ENCODE peak calls at places on chromosomes 6 and 20, in five cellular contexts. E is H1, G is heart left ventricle, D is tibial nerve, X is stomach. M is an unnamed sample. For H3K4me1, the result is how much of the 10 kb centered on the place peaks cover.

GRCh38 chr6:10585232-10585887 is 64.2 kb downstream of the GCNT2 start:
- DNase-seq in E (no peak), G (no peak), D (no peak), X (peak), M (no peak)

GRCh38 chr6:32941412-32941784 is 570 bp upstream of the HLA-DMB start:
- DNase-seq in E (no peak), G (no peak), D (no peak), X (no peak), M (no peak)

GRCh38 chr6:39056681-39057080 is 8.1 kb downstream of the GLP1R start:
- DNase-seq in E (no peak), G (no peak), D (no peak), X (no peak), M (no peak)

GRCh38 chr6:1228754-1229191 is 83.1 kb upstream of the FOXQ1 start:
- DNase-seq in E (no peak), G (no peak), D (no peak), X (no peak), M (no peak)

GRCh38 chr6:31831350-31832215 is 4.0 kb downstream of the HSPA1B start:
- DNase-seq in E (no peak), G (no peak), D (no peak), X (no peak), M (no peak)

GRCh38 chr6:99345164-99345563 is 4.3 kb downstream of the FAXC start:
- DNase-seq in E (no peak), G (no peak), D (no peak), X (no peak), M (no peak)

GRCh38 chr20:33148040-33148439 is 19.9 kb upstream of the BPIFA2 start:
- DNase-seq in E (no peak), G (no peak), D (no peak), X (peak), M (no peak)

GRCh38 chr20:50409495-50409894 is 100.7 kb upstream of the PTPN1 start:
- DNase-seq in E (no peak), G (no peak), D (peak), X (no peak), M (no peak)

GRCh38 chr20:35942243-35942642 is 12.1 kb downstream of the SCAND1 start:
- DNase-seq in E (no peak), G (no peak), D (no peak), X (no peak), M (no peak)

GRCh38 chr20:18101125-18101820 is 36.4 kb upstream of the KAT14 start:
- DNase-seq in E (peak), G (no peak), D (no peak), X (no peak), M (no peak)

GRCh38 chr6:139540276-139540675 is 165.8 kb upstream of the CITED2 start:
- DNase-seq in E (no peak), G (no peak), D (no peak), X (peak), M (no peak)

GRCh38 chr6:37696841-37697735 is 595 bp downstream of the MDGA1 start:
- DNase-seq in E (peak), G (no peak), D (no peak), X (peak), M (no peak)

GRCh38 chr6:149888659-149889058 is 9.3 kb downstream of the RAET1E start:
- DNase-seq in E (no peak), G (no peak), D (no peak), X (no peak), M (no peak)

GRCh38 chr6:170512249-170512648 is 40.9 kb downstream of the PSMB1 start:
- DNase-seq in E (no peak), G (no peak), D (no peak), X (no peak), M (no peak)

GRCh38 chr6:166656269-166657206 is 29.5 kb upstream of the RPS6KA2 start:
- DNase-seq in E (peak), G (no peak), D (no peak), X (no peak), M (no peak)

GRCh38 chr20:53676987-53677386 is 83.3 kb upstream of the ZNF217 start:
- DNase-seq in E (no peak), G (no peak), D (no peak), X (no peak), M (no peak)

GRCh38 chr20:36544134-36545018 is 3.1 kb downstream of the MYL9 start:
- DNase-seq in E (no peak), G (peak), D (no peak), X (no peak), M (no peak)

GRCh38 chr6:139713911-139714527 is 339.6 kb upstream of the CITED2 start:
- DNase-seq in E (no peak), G (no peak), D (no peak), X (no peak), M (no peak)

GRCh38 chr20:3349786-3350185 is 57.7 kb downstream of the DNAAF9 start:
- DNase-seq in E (no peak), G (no peak), D (no peak), X (no peak), M (no peak)

GRCh38 chr20:3354247-3354646 is 53.2 kb downstream of the DNAAF9 start:
- DNase-seq in E (no peak), G (no peak), D (no peak), X (no peak), M (peak)

GRCh38 chr20:3353646-3354045 is 53.8 kb downstream of the DNAAF9 start:
- DNase-seq in E (no peak), G (no peak), D (no peak), X (no peak), M (no peak)

GRCh38 chr20:3350412-3350811 is 57.1 kb downstream of the DNAAF9 start:
- DNase-seq in E (no peak), G (no peak), D (no peak), X (no peak), M (no peak)

DNA sequence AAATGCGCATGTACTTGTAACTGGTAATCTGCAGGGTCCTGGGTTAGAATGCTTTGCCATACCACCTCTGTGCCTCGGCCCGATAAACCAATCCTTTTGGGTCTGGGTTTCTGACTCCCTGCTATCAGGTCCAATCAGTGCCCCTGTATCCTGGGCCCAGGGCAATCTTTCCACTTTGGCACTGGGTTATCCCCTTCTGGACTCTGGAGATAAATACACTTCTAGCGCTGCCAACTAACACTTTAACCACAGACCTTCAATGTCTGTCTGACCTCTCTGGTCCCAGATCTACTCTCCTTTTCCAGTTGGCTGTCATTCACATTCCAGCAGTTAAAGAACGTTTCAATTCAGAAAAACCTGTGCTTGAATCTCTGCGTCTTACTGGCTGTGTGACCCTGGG is 55.3 kb downstream of the DNAAF9 start:
- DNase-seq in E (no peak), G (no peak), D (no peak), X (no peak), M (no peak)
- H3K4me1 ChIP-seq in E (under half), G (under half), D (under half), X (under half), M (under half)

GRCh38 chr6:155246825-155247224 is 17.0 kb upstream of the CLDN20 start:
- DNase-seq in E (no peak), G (no peak), D (no peak), X (no peak), M (no peak)
- H3K27ac ChIP-seq in E (no peak), G (no peak), D (no peak), X (no peak), M (no peak)

DNA sequence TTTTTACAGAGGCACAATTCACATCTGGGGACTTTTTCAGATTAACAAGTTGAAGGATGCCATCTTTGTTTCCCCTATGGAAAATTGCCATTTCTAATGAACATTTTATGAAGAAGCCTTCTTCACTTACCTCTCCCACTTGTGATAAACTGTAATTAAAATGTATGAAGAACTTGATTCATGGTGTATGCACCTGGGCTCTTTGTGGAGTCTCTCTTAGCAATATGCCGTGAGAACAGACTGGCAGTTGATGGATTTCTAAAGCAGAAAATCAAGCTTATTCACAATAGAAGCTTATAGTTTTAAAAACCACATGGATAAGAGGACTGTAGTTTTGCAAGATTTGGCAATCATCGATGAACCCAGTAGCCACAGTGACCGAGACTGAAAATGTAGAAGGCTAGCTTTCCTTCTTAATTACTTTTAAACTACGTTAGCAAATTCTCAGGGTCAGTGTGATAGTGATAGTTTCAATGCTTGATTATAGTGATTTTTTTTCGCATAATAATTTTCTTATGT is 270.6 kb downstream of the PRL start:
- DNase-seq in E (no peak), G (no peak), D (no peak), X (no peak), M (no peak)
- H3K4me1 ChIP-seq in E (under half), G (under half), D (under half), X (under half), M (under half)

DNA sequence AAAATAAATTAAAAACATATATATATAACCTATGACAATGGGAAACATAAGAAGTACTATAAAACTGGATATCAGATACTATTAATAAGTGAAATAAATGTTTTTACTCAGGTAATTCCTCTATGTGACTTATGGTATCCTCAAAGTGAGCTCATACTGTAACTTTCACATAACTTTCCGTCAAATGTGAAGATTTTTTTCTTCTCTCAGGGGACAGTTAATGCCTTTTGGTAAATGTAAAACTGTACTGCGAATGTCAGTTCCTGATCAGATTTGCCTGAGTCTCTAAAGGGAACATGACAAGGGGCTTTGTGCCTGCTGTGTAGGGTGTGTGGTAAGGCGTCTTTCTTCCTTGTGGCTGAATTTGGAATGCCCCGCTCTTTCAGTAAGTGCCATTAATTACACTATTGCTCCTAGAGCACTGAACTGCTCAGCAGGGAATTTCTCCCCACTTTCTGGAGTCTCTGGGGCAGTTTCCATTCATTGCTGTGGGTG is 271.8 kb downstream of the PRL start:
- DNase-seq in E (no peak), G (no peak), D (no peak), X (no peak), M (no peak)
- H3K27ac ChIP-seq in E (peak), G (no peak), D (peak), X (peak), M (no peak)

DNA sequence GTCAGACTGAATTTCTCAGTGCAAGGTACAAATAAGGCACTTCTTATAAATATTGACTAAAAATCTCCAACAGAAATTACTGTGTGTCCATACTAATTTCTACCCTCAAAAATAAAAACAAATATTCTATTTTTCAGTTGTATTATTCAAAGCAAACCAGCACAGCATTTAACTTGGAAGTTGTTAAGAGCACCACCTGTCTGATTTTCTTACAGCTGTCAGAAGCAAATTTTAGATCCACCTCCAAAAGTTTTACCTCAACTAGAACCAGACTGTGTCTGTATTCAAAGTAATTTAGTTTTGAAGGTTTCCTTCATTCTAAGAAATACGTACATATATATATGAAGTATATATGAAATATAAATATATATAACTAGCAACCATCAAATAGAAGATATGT is 1.2 kb downstream of the TRDN start:
- DNase-seq in E (no peak), G (no peak), D (no peak), X (no peak), M (no peak)
- H3K4me1 ChIP-seq in E (under half), G (under half), D (under half), X (under half), M (under half)

GRCh38 chr6:90350689-90351554 is 54.3 kb upstream of the BACH2 start:
- DNase-seq in E (no peak), G (peak), D (no peak), X (no peak), M (no peak)
- H3K27ac ChIP-seq in E (no peak), G (no peak), D (no peak), X (no peak), M (peak)

DNA sequence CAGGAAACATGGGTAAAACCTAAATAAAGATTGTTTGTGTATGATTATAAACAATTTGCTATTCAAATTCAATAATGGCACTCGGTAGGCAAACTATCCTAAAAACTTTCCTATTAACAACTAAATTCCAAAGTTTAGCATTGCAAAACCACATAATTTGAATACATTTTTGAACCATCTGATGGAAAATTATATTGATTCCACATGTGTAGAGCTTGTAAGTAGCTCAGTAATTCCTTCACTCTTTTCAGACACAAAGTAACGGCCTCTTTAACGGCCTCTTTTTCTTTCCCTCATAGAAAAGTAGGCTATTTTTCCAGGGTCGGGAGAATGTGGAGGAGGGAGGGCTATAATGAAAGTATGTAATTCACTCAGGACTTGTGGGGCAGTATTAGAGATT is 227.5 kb downstream of the ALDH8A1 start:
- DNase-seq in E (no peak), G (no peak), D (no peak), X (no peak), M (no peak)
- H3K4me1 ChIP-seq in E (under half), G (under half), D (under half), X (under half), M (under half)

GRCh38 chr6:87573307-87574024 is 16.3 kb downstream of the RARS2 start:
- DNase-seq in E (no peak), G (no peak), D (no peak), X (no peak), M (no peak)

GRCh38 chr6:87574237-87574636 is 15.6 kb downstream of the RARS2 start:
- DNase-seq in E (no peak), G (no peak), D (no peak), X (no peak), M (no peak)

GRCh38 chr6:87572860-87573259 is 16.9 kb downstream of the RARS2 start:
- DNase-seq in E (no peak), G (no peak), D (no peak), X (no peak), M (no peak)

GRCh38 chr6:87575423-87575822 is 14.4 kb downstream of the RARS2 start:
- DNase-seq in E (no peak), G (no peak), D (no peak), X (no peak), M (no peak)

DNA sequence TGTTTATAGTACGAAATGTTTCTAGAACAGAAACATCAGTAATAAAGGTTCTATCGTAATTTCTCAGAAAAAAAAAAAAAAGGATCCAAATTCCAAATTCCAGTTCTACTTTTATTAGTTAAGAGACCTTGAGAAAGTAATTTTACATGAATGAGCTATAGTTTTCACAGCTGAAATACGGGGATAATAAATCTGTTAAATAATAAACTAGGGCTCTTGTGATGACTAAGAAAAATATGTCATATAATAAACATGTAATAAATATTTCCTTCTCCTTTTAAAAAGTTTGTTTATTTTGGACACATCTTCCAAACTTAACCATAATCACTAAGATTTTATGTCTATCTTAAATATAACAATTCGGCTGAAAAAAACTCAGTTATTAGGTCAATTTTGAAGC is 17.8 kb downstream of the RARS2 start:
- DNase-seq in E (no peak), G (no peak), D (no peak), X (no peak), M (no peak)
- H3K27ac ChIP-seq in E (no peak), G (no peak), D (no peak), X (no peak), M (no peak)

M was measured in right lobe of liver.